ENCODE peak calls at places on chromosomes 6 and 20, in nine cellular contexts. X is ascending aorta, R is glutamatergic neuron, Y is A549, E is fibroblast of mammary gland, K is spleen, U is adrenal gland, M is breast epithelium, H is HCT116. T is an unnamed sample.

GRCh38 chr6:124962617-124963415 is 579 bp downstream of the RNF217 start:
- DNase-seq in H (no peak), R (peak), E (no peak), M (peak), Y (peak), U (peak), X (no peak), K (peak), T (no peak)

GRCh38 chr6:14079433-14079832 is 38.1 kb upstream of the CD83 start:
- DNase-seq in K (no peak), R (no peak), H (no peak), E (no peak), M (peak), U (no peak), X (no peak), Y (no peak), T (no peak)

GRCh38 chr6:124536792-124537191 is 425.4 kb upstream of the RNF217 start:
- DNase-seq in R (no peak), M (no peak), Y (no peak), K (no peak), X (no peak), E (no peak), H (no peak), U (no peak), T (no peak)

GRCh38 chr6:144559865-144560603 is 274.9 kb downstream of the UTRN start:
- DNase-seq in Y (no peak), H (no peak), M (no peak), K (no peak), E (no peak), U (peak), R (no peak), X (no peak), T (no peak)

GRCh38 chr20:11159728-11160127 is 485.9 kb upstream of the JAG1 start:
- DNase-seq in H (no peak), U (no peak), K (no peak), E (peak), Y (no peak), M (peak), X (no peak), R (no peak), T (no peak)

GRCh38 chr6:84512396-84512795 is 252.0 kb downstream of the TBX18 start:
- DNase-seq in E (peak), Y (no peak), K (no peak), U (no peak), M (no peak), X (no peak), R (no peak), H (no peak), T (no peak)

GRCh38 chr20:46994341-46994740 is 99.7 kb downstream of the EYA2 start:
- DNase-seq in Y (no peak), R (no peak), H (no peak), X (no peak), E (no peak), M (peak), K (peak), U (no peak), T (no peak)

GRCh38 chr6:168929871-168930450 is 323.7 kb downstream of the THBS2 start:
- DNase-seq in K (no peak), M (no peak), E (no peak), R (no peak), X (no peak), H (no peak), Y (no peak), U (no peak), T (no peak)

GRCh38 chr20:5989539-5989938 is 39.1 kb downstream of the MCM8 start:
- DNase-seq in U (no peak), H (no peak), R (no peak), Y (peak), K (no peak), X (no peak), M (no peak), E (no peak), T (no peak)

DNA sequence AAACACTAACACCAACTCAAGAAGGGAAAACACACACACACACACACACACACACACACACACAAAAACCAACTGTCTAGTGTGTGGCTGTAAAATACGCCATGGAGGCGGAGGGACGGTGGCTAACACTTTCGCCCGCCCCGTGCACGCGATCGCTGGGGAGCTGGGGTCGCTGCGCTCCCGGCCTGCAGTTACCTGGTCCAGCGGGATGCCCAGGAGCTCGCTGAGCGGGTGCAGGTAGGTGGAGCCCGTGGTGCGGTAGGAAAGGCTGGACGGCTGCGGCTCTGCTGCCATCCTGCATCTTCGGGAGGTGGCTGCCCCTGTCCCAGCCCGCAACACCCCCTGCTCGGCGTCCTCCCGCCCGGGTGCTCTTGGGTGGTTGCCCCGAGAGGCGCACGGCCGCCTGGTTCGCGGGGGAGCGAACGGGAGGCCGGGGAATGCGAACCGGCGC is 303 bp downstream of the MBOAT1 start:
- DNase-seq in E (no peak), X (no peak), R (peak), K (no peak), U (no peak), H (no peak), Y (peak), M (peak), T (no peak)
- TF ChIP-seq CTCF in E (no peak), X (no peak), R (no peak), K (no peak), U (no peak), H (no peak), Y (no peak), M (no peak), T (peak)

GRCh38 chr20:51577432-51578144 is 35.1 kb upstream of the NFATC2 start:
- DNase-seq in M (no peak), H (no peak), X (no peak), U (no peak), Y (no peak), E (no peak), R (no peak), K (no peak), T (no peak)
- TF ChIP-seq CTCF in M (no peak), H (no peak), X (no peak), U (no peak), Y (no peak), E (no peak), R (no peak), K (no peak), T (no peak)

GRCh38 chr6:137200288-137200687 is 18.9 kb downstream of the IFNGR1 start:
- DNase-seq in R (no peak), U (no peak), K (no peak), E (no peak), X (no peak), H (no peak), M (no peak), Y (no peak), T (no peak)

GRCh38 chr6:137192821-137193220 is 19.4 kb upstream of the IL22RA2 start:
- DNase-seq in R (no peak), H (no peak), Y (no peak), U (no peak), K (no peak), M (no peak), E (no peak), X (no peak), T (no peak)

GRCh38 chr6:137193256-137194070 is 20.0 kb upstream of the IL22RA2 start:
- DNase-seq in K (no peak), Y (no peak), U (no peak), E (no peak), X (no peak), M (no peak), H (no peak), R (no peak), T (no peak)

GRCh38 chr6:137202078-137202477 is 17.1 kb downstream of the IFNGR1 start:
- DNase-seq in M (no peak), X (no peak), K (no peak), Y (no peak), U (no peak), E (no peak), R (no peak), H (no peak), T (no peak)

DNA sequence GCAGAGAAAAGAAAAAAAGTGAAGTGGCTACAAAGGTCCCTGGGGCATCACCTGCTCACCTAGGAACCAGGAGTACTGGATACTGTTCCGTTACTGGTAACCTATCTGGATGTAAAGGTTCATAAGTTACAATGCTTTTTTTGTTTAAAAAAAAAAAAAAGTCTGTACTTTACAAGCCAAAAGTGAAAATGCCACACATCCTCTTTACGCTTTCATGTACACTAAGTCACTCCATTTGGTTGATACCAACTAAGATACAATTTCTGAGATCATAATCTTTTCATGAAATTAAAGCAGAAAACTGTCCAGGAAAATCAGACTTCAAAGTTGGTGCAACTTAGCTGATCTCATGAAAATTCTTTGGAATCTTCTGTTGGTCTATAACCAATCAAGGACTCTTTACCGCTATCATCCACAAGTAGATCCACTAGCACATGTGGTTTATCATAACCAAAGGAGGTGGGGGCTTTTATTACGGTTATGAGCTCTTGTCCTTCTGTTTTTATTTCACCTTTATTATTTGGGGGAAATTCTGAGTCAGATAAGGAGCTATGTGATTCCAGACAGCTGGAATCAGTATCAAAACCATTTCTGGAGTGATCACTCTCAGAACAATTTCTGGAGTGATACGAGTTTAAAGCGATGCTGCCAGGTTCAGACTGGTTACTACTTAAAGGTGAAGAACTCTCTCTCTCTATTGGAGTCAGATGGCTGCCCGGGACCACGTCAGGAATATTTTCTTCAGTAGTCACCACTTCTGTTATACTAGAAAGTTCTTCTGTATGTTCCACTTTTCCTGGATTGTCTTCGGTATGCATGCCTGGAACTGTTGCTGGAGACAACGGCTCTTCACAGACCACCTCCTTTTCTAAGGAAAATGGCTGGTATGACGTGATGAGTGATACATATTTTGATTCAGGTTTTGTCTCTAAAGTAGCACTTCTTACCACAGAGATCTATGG is 21.2 kb downstream of the IFNGR1 start:
- DNase-seq in Y (no peak), H (no peak), K (no peak), U (no peak), M (no peak), E (no peak), X (no peak), R (no peak), T (no peak)
- TF ChIP-seq CTCF in Y (no peak), H (no peak), K (no peak), U (no peak), M (no peak), E (no peak), X (no peak), R (no peak), T (no peak)

GRCh38 chr20:43507150-43508080 is at the start of gene L3MBTL1:
- DNase-seq in K (peak), E (peak), M (no peak), U (peak), R (peak), H (peak), X (no peak), Y (peak), T (no peak)
- TF ChIP-seq CTCF in K (no peak), E (no peak), M (no peak), U (no peak), R (no peak), H (no peak), X (no peak), Y (no peak), T (no peak)

GRCh38 chr20:61773926-61774587 is 291.6 kb downstream of the TAF4 start:
- DNase-seq in U (no peak), M (no peak), H (no peak), Y (no peak), E (no peak), X (no peak), R (no peak), K (no peak), T (no peak)
- TF ChIP-seq CTCF in U (no peak), M (no peak), H (no peak), Y (no peak), E (no peak), X (no peak), R (peak), K (no peak), T (no peak)

GRCh38 chr6:48272518-48272917 is 161.5 kb upstream of the PTCHD4 start:
- DNase-seq in E (no peak), Y (no peak), U (no peak), R (no peak), K (no peak), H (no peak), M (no peak), X (no peak), T (no peak)
- TF ChIP-seq CTCF in E (no peak), Y (no peak), U (no peak), R (no peak), K (no peak), H (no peak), M (no peak), X (no peak), T (no peak)

GRCh38 chr6:139485742-139486475 is 111.5 kb upstream of the CITED2 start:
- DNase-seq in R (no peak), H (no peak), U (peak), Y (no peak), E (no peak), M (no peak), K (no peak), X (no peak), T (no peak)
- TF ChIP-seq CTCF in R (no peak), H (no peak), U (no peak), Y (no peak), E (no peak), M (no peak), K (no peak), X (no peak), T (no peak)

GRCh38 chr6:35024601-35025054 is 116.5 kb downstream of the TCP11 start:
- DNase-seq in U (peak), R (peak), M (no peak), X (no peak), K (no peak), E (peak), Y (peak), H (peak), T (peak)

GRCh38 chr6:35027807-35028206 is 113.3 kb downstream of the TCP11 start:
- DNase-seq in E (no peak), R (no peak), X (no peak), K (no peak), M (no peak), U (no peak), H (no peak), Y (no peak), T (no peak)

GRCh38 chr6:35026434-35027222 is 114.5 kb downstream of the TCP11 start:
- DNase-seq in R (no peak), U (no peak), K (no peak), X (no peak), M (no peak), E (peak), Y (no peak), H (peak), T (peak)

GRCh38 chr6:35023601-35024000 is 117.5 kb downstream of the TCP11 start:
- DNase-seq in X (no peak), E (no peak), R (no peak), U (no peak), H (no peak), K (no peak), M (no peak), Y (no peak), T (no peak)

DNA sequence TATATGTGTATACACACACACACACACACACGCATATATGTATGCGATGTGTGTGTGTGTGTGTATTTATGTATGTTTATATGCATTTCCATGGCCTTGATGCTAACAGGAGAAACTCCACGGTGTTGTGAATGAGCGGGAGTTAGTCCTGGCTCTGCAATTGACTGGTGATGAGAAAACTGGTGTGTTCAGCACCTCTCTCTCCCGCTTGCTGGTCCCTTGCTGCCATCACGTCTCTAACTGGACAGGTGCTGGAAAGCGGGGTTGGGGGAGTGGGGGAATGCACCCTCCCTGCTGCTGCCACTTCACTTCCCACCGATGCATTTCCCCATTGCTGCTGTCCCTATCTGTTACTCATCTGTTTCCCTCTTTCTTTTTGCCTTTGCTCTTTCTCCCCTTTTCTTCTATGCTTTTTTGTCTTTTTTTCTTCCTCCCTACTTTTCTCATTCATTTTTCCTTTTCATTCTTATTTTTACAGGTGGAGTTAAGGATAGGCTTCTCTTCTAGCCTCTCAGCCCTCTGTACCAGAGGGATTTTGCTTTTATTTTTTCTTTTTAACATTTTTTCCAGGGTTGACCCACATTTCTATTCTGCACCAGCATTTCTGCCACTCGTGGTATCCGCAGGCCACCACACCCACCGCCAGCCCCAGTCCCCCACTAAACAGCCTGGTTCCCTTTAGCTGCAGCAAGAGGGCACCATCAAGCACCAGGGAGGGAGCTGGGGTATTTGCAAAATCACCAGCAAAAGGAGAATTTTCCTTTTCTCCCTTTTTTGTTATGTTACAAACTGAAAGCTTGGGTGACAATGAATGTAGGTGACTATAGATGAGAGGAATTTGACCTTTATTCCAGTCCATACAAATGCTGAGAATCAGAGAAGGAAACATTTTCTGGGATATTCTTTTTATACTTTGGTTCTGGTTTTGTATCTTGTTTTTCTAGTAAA is 115.6 kb downstream of the TCP11 start:
- DNase-seq in E (peak), U (no peak), X (no peak), H (no peak), K (no peak), R (no peak), M (no peak), Y (no peak), T (no peak)
- TF ChIP-seq CTCF in E (peak), U (peak), X (no peak), H (no peak), K (no peak), R (no peak), M (no peak), Y (no peak), T (peak)

T was measured in keratinocyte.